ENCODE peak calls at places on chromosomes 2 and 18, in eight cellular contexts. One of them, this sample, is unnamed.

GRCh38 chr2:120716641-120717585 is 18.8 kb upstream of the GLI2 start:
- DNase-seq in Calu3: no peak
- DNase-seq in T-helper 2 cell: no peak
- DNase-seq in upper lobe of right lung: peak
- DNase-seq in fibroblast of lung: no peak
- DNase-seq in left lung: no peak
- DNase-seq in right lobe of liver: no peak
- DNase-seq in GM03348: no peak
- DNase-seq in this sample: peak

GRCh38 chr2:234620018-234620417 is 123.1 kb upstream of the ARL4C start:
- DNase-seq in GM03348: no peak
- DNase-seq in T-helper 2 cell: no peak
- DNase-seq in Calu3: no peak
- DNase-seq in fibroblast of lung: no peak
- DNase-seq in right lobe of liver: no peak
- DNase-seq in upper lobe of right lung: no peak
- DNase-seq in left lung: no peak
- DNase-seq in this sample: no peak

GRCh38 chr2:227407601-227408089 is 19.9 kb upstream of the SCYGR1 start:
- DNase-seq in T-helper 2 cell: no peak
- DNase-seq in left lung: peak
- DNase-seq in right lobe of liver: peak
- DNase-seq in Calu3: peak
- DNase-seq in fibroblast of lung: no peak
- DNase-seq in upper lobe of right lung: peak
- DNase-seq in GM03348: no peak
- DNase-seq in this sample: peak

GRCh38 chr2:43051316-43051715 is 175.1 kb downstream of the ZFP36L2 start:
- DNase-seq in GM03348: no peak
- DNase-seq in fibroblast of lung: peak
- DNase-seq in upper lobe of right lung: peak
- DNase-seq in right lobe of liver: no peak
- DNase-seq in Calu3: peak
- DNase-seq in T-helper 2 cell: no peak
- DNase-seq in left lung: peak
- DNase-seq in this sample: peak

GRCh38 chr2:218964041-218964771 is 4.7 kb downstream of the CDK5R2 start:
- DNase-seq in fibroblast of lung: peak
- DNase-seq in GM03348: no peak
- DNase-seq in Calu3: no peak
- DNase-seq in left lung: no peak
- DNase-seq in right lobe of liver: peak
- DNase-seq in T-helper 2 cell: no peak
- DNase-seq in upper lobe of right lung: no peak
- DNase-seq in this sample: no peak

GRCh38 chr2:20617892-20618467 is 32.9 kb downstream of the HS1BP3 start:
- DNase-seq in upper lobe of right lung: peak
- DNase-seq in GM03348: peak
- DNase-seq in fibroblast of lung: peak
- DNase-seq in T-helper 2 cell: no peak
- DNase-seq in left lung: peak
- DNase-seq in Calu3: peak
- DNase-seq in right lobe of liver: peak
- DNase-seq in this sample: peak

GRCh38 chr2:178579006-178579405 is 98.7 kb downstream of the PLEKHA3 start:
- DNase-seq in upper lobe of right lung: no peak
- DNase-seq in right lobe of liver: no peak
- DNase-seq in Calu3: no peak
- DNase-seq in T-helper 2 cell: no peak
- DNase-seq in GM03348: no peak
- DNase-seq in left lung: no peak
- DNase-seq in fibroblast of lung: peak
- DNase-seq in this sample: no peak

GRCh38 chr18:7464245-7464966 is 102.7 kb upstream of the PTPRM start:
- DNase-seq in upper lobe of right lung: no peak
- DNase-seq in GM03348: no peak
- DNase-seq in T-helper 2 cell: no peak
- DNase-seq in fibroblast of lung: no peak
- DNase-seq in Calu3: no peak
- DNase-seq in left lung: no peak
- DNase-seq in right lobe of liver: no peak
- DNase-seq in this sample: no peak

GRCh38 chr2:241499146-241499965 is 9.0 kb downstream of the STK25 start:
- DNase-seq in left lung: no peak
- DNase-seq in T-helper 2 cell: no peak
- DNase-seq in upper lobe of right lung: no peak
- DNase-seq in GM03348: no peak
- DNase-seq in right lobe of liver: no peak
- DNase-seq in Calu3: no peak
- DNase-seq in fibroblast of lung: no peak
- DNase-seq in this sample: peak

GRCh38 chr2:43224571-43225092 is 1.8 kb downstream of the ZFP36L2 start:
- DNase-seq in left lung: no peak
- DNase-seq in T-helper 2 cell: peak
- DNase-seq in fibroblast of lung: peak
- DNase-seq in right lobe of liver: peak
- DNase-seq in Calu3: peak
- DNase-seq in GM03348: peak
- DNase-seq in upper lobe of right lung: peak
- DNase-seq in this sample: no peak

GRCh38 chr18:58507881-58508280 is 121.0 kb downstream of the ALPK2 start:
- DNase-seq in right lobe of liver: no peak
- DNase-seq in left lung: no peak
- DNase-seq in GM03348: no peak
- DNase-seq in T-helper 2 cell: no peak
- DNase-seq in fibroblast of lung: no peak
- DNase-seq in Calu3: peak
- DNase-seq in upper lobe of right lung: no peak
- DNase-seq in this sample: peak

GRCh38 chr2:236582968-236583367 is 13.3 kb downstream of the ACKR3 start:
- DNase-seq in left lung: no peak
- DNase-seq in fibroblast of lung: no peak
- DNase-seq in right lobe of liver: no peak
- DNase-seq in upper lobe of right lung: no peak
- DNase-seq in T-helper 2 cell: no peak
- DNase-seq in GM03348: no peak
- DNase-seq in Calu3: no peak
- DNase-seq in this sample: peak

GRCh38 chr2:38421274-38422056 is 44.4 kb upstream of the ATL2 start:
- DNase-seq in T-helper 2 cell: no peak
- DNase-seq in Calu3: no peak
- DNase-seq in left lung: no peak
- DNase-seq in GM03348: no peak
- DNase-seq in upper lobe of right lung: no peak
- DNase-seq in fibroblast of lung: no peak
- DNase-seq in right lobe of liver: peak
- DNase-seq in this sample: no peak

This sample was measured in posterior vena cava.